ENCODE peak calls at places on chromosome 6, in six cellular contexts. One of them, this sample, is unnamed.

GRCh38 chr6:147099974-147100373 is 104.2 kb upstream of the STXBP5 start:
- DNase-seq in neuronal stem cell: no peak
- DNase-seq in NCI-H510A: no peak
- DNase-seq in stimulated activated CD4-positive, alpha-beta T cell treated with anti-CD3 and anti-CD28 coated beads, TNF-alpha, amount 100 ng/mL, for 4 hours: no peak
- DNase-seq in GOT3: no peak
- DNase-seq in EH: peak; percentile 95
- DNase-seq in this sample: peak; percentile 62

GRCh38 chr6:36600564-36601146 is 6.5 kb downstream of the SRSF3 start:
- DNase-seq in stimulated activated CD4-positive, alpha-beta T cell treated with anti-CD3 and anti-CD28 coated beads, TNF-alpha, amount 100 ng/mL, for 4 hours: no peak
- DNase-seq in GOT3: no peak
- DNase-seq in NCI-H510A: no peak
- DNase-seq in neuronal stem cell: no peak
- DNase-seq in EH: no peak
- DNase-seq in this sample: no peak

GRCh38 chr6:167501831-167502385 is 177.0 kb downstream of the TTLL2 start:
- DNase-seq in neuronal stem cell: no peak
- DNase-seq in stimulated activated CD4-positive, alpha-beta T cell treated with anti-CD3 and anti-CD28 coated beads, TNF-alpha, amount 100 ng/mL, for 4 hours: no peak
- DNase-seq in EH: no peak
- DNase-seq in GOT3: no peak
- DNase-seq in NCI-H510A: no peak
- DNase-seq in this sample: no peak

GRCh38 chr6:31718294-31718693 is 3.1 kb downstream of the LY6G6D start:
- DNase-seq in GOT3: no peak
- DNase-seq in neuronal stem cell: no peak
- DNase-seq in EH: no peak
- DNase-seq in stimulated activated CD4-positive, alpha-beta T cell treated with anti-CD3 and anti-CD28 coated beads, TNF-alpha, amount 100 ng/mL, for 4 hours: no peak
- DNase-seq in NCI-H510A: peak; percentile 94
- DNase-seq in this sample: no peak

GRCh38 chr6:5205877-5206840 is 54.6 kb downstream of the LYRM4 start:
- DNase-seq in GOT3: no peak
- DNase-seq in stimulated activated CD4-positive, alpha-beta T cell treated with anti-CD3 and anti-CD28 coated beads, TNF-alpha, amount 100 ng/mL, for 4 hours: no peak
- DNase-seq in neuronal stem cell: no peak
- DNase-seq in NCI-H510A: peak; percentile 18
- DNase-seq in EH: peak; percentile 87
- DNase-seq in this sample: peak; percentile 46

GRCh38 chr6:138086573-138087196 is 20.5 kb downstream of the PERP start:
- DNase-seq in NCI-H510A: peak; percentile 64
- DNase-seq in EH: peak; percentile 38
- DNase-seq in GOT3: no peak
- DNase-seq in neuronal stem cell: no peak
- DNase-seq in stimulated activated CD4-positive, alpha-beta T cell treated with anti-CD3 and anti-CD28 coated beads, TNF-alpha, amount 100 ng/mL, for 4 hours: no peak
- DNase-seq in this sample: peak; percentile 79

GRCh38 chr6:89032599-89032998 is 48.0 kb upstream of the PNRC1 start:
- DNase-seq in EH: peak; percentile 11
- DNase-seq in NCI-H510A: no peak
- DNase-seq in GOT3: no peak
- DNase-seq in stimulated activated CD4-positive, alpha-beta T cell treated with anti-CD3 and anti-CD28 coated beads, TNF-alpha, amount 100 ng/mL, for 4 hours: no peak
- DNase-seq in neuronal stem cell: no peak
- DNase-seq in this sample: no peak

GRCh38 chr6:103177800-103178199 is 1681.9 kb downstream of the HACE1 start:
- DNase-seq in neuronal stem cell: no peak
- DNase-seq in GOT3: no peak
- DNase-seq in NCI-H510A: no peak
- DNase-seq in EH: no peak
- DNase-seq in stimulated activated CD4-positive, alpha-beta T cell treated with anti-CD3 and anti-CD28 coated beads, TNF-alpha, amount 100 ng/mL, for 4 hours: no peak
- DNase-seq in this sample: no peak

GRCh38 chr6:162313922-162314660 is 413.5 kb downstream of the PRKN start:
- DNase-seq in NCI-H510A: no peak
- DNase-seq in EH: no peak
- DNase-seq in stimulated activated CD4-positive, alpha-beta T cell treated with anti-CD3 and anti-CD28 coated beads, TNF-alpha, amount 100 ng/mL, for 4 hours: no peak
- DNase-seq in GOT3: no peak
- DNase-seq in neuronal stem cell: no peak
- DNase-seq in this sample: peak; percentile 20

GRCh38 chr6:38264605-38265004 is 375.1 kb downstream of the BTBD9 start:
- DNase-seq in EH: no peak
- DNase-seq in GOT3: no peak
- DNase-seq in stimulated activated CD4-positive, alpha-beta T cell treated with anti-CD3 and anti-CD28 coated beads, TNF-alpha, amount 100 ng/mL, for 4 hours: no peak
- DNase-seq in neuronal stem cell: no peak
- DNase-seq in NCI-H510A: no peak
- DNase-seq in this sample: no peak

This sample was measured in astrocyte of the cerebellum.